ENCODE peak calls at places on chromosomes 13 and 19, in eight cellular contexts. F, O, E, W, C, N, Z and H are unnamed samples.
A peak's percentile ranks its signal among the peaks of the same experiment; 100 is the strongest.

GRCh38 chr13:45950343-45950995 is 98.9 kb upstream of the SIAH3 start:
- DNase-seq in F (no peak), O (no peak), E (no peak), W (no peak), C (no peak), N (no peak), Z (no peak), H (no peak)

GRCh38 chr19:1360818-1361461 is 22.8 kb upstream of the NDUFS7 start:
- DNase-seq in F (no peak), O (peak; percentile 86), E (peak; percentile 81), W (peak; percentile 92), C (no peak), N (no peak), Z (peak; percentile 80), H (peak; percentile 78)

GRCh38 chr13:111958612-111959395 is 108.1 kb upstream of the SOX1 start:
- DNase-seq in F (no peak), O (no peak), E (no peak), W (no peak), C (no peak), N (no peak), Z (no peak), H (no peak)

GRCh38 chr19:489418-490196 is 6.7 kb upstream of the MADCAM1 start:
- DNase-seq in F (no peak), O (no peak), E (peak; percentile 58), W (peak; percentile 85), C (no peak), N (no peak), Z (no peak), H (no peak)

GRCh38 chr19:35715981-35716734 is 1.6 kb upstream of the KMT2B start:
- DNase-seq in F (no peak), O (peak; percentile 83), E (peak; percentile 69), W (peak; percentile 89), C (peak; percentile 67), N (no peak), Z (peak; percentile 71), H (peak; percentile 70)

GRCh38 chr13:25137624-25137892 is 34.5 kb downstream of the AMER2 start:
- DNase-seq in F (no peak), O (no peak), E (no peak), W (no peak), C (no peak), N (no peak), Z (no peak), H (no peak)

GRCh38 chr19:35313614-35314013 is 15.4 kb upstream of the CD22 start:
- DNase-seq in F (no peak), O (no peak), E (peak; percentile 39), W (no peak), C (no peak), N (no peak), Z (no peak), H (no peak)

GRCh38 chr13:43014162-43014561 is 9.2 kb upstream of the DNAJC15 start:
- DNase-seq in F (no peak), O (no peak), E (no peak), W (no peak), C (no peak), N (no peak), Z (no peak), H (no peak)

GRCh38 chr19:33462112-33462726 is 59.4 kb downstream of the PEPD start:
- DNase-seq in F (no peak), O (no peak), E (no peak), W (peak; percentile 66), C (no peak), N (no peak), Z (no peak), H (no peak)

GRCh38 chr13:44333950-44334675 is 39.5 kb upstream of the SERP2 start:
- DNase-seq in F (no peak), O (no peak), E (no peak), W (no peak), C (no peak), N (no peak), Z (no peak), H (no peak)

GRCh38 chr19:45368737-45369340 is 1.5 kb downstream of the ERCC2 start:
- DNase-seq in F (no peak), O (no peak), E (no peak), W (no peak), C (no peak), N (no peak), Z (no peak), H (no peak)

GRCh38 chr19:51195616-51196015 is 29.3 kb upstream of the CD33 start:
- DNase-seq in F (no peak), O (no peak), E (no peak), W (no peak), C (no peak), N (no peak), Z (no peak), H (no peak)
- H3K9me3 ChIP-seq in F (no peaks in the 10 kb centered on the region), O (no peaks in the 10 kb centered on the region), E (no peaks in the 10 kb centered on the region), W (no peaks in the 10 kb centered on the region), C (no peaks in the 10 kb centered on the region), N (no peaks in the 10 kb centered on the region), Z (no peaks in the 10 kb centered on the region), H (no peaks in the 10 kb centered on the region)

DNA sequence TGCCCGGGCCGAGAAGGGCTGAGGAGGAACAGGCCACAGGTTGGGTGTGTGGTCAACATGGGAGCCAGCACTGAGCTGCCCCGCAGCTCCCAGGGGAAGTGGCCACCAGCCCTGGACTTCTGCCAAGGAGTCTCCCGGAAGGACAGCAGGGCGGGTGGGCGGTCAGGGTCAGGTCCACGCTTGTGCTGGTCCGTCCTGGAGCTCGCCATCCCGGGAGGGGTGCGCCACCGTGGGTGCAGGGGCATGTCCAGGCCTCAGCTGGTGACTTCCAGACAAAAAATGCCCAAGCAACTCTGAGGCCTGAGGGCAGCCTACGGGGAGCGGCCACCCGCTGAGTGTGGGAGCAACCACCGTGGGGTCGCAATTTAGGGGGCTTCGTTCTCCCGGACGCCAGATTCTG is 21.4 kb upstream of the SLC15A1 start:
- DNase-seq in F (no peak), O (no peak), E (no peak), W (no peak), C (no peak), N (no peak), Z (no peak), H (no peak)
- H3K27ac ChIP-seq in F (no peak overlapping the region), O (no peak overlapping the region), E (no peak overlapping the region), W (no peak overlapping the region), C (no peak overlapping the region), N (no peak overlapping the region), Z (no peak overlapping the region), H (no peak overlapping the region)

DNA sequence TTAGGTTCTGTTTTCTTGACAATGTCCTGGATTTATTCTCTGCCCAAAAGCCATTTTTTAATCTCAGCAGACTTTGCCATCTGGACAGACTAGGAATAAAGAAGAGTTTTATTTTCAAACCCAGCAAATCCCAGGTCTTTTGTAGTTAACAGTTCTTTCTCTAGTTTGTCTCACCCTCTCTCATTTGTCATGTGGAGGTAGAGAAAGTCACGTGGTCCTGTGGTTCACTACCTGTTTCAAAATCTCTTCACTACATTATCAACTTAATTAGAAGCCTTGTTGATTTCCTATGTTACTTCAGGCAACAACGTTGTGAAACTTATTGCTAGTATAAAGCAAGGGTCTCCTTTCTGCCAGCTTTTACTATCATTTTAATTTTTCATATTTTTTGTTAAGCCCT is 1222.6 kb downstream of the EFNB2 start:
- DNase-seq in F (no peak), O (no peak), E (no peak), W (no peak), C (no peak), N (no peak), Z (no peak), H (no peak)
- H3K9me3 ChIP-seq in F (no peaks in the 10 kb centered on the region), O (no peaks in the 10 kb centered on the region), E (no peaks in the 10 kb centered on the region), W (peaks cover 2% of the 10 kb centered on the region), C (no peaks in the 10 kb centered on the region), N (no peaks in the 10 kb centered on the region), Z (no peaks in the 10 kb centered on the region), H (no peaks in the 10 kb centered on the region)

GRCh38 chr19:48190288-48191284 is 20.1 kb downstream of the ZSWIM9 start:
- DNase-seq in F (no peak), O (peak; percentile 29), E (no peak), W (peak; percentile 51), C (peak; percentile 31), N (peak; percentile 50), Z (no peak), H (no peak)
- H3K27ac ChIP-seq in F (no peak overlapping the region), O (no peak overlapping the region), E (no peak overlapping the region), W (no peak overlapping the region), C (no peak overlapping the region), N (no peak overlapping the region), Z (no peak overlapping the region), H (no peak overlapping the region)

DNA sequence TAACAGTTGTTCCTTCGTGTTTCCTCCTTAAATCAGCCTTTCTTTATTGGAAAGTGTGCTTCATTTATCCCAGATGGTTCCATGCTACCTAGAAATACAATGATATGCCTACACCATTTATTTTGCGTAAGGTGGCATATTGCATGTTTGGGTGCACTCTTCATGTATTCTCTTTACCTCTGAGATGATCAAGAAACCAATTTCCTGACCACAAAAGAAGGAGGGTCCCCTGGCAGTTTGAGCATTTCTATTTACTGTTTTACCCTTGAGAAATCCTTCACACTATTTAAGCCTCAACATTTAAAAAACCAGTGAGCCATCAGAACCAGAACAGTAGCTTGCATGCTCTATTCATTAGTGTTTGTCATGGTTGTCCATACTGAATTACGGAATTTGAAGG is 354.0 kb downstream of the MTUS2 start:
- DNase-seq in F (no peak), O (no peak), E (no peak), W (no peak), C (no peak), N (no peak), Z (no peak), H (no peak)
- H3K9me3 ChIP-seq in F (no peaks in the 10 kb centered on the region), O (no peaks in the 10 kb centered on the region), E (no peaks in the 10 kb centered on the region), W (no peaks in the 10 kb centered on the region), C (no peaks in the 10 kb centered on the region), N (no peaks in the 10 kb centered on the region), Z (no peaks in the 10 kb centered on the region), H (no peaks in the 10 kb centered on the region)

DNA sequence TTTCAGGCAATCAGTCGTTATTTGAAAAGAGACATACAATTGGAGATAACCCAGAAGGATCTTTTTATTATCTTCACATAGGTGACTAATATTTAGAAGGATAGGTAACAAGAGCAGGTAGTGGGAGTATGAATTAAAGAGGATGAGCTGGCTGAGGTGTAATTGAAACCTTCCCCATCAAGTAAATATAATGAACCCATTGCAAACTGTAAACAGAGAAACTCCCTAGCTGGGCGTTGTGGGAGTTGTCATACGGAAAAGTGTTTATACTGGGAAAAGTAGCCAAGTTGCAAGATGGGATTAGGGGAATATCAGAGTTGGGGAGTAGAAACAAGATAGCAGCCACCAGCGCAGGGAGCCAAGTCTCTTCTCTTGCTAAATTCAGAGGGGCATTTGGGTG is 448.4 kb downstream of the COG6 start:
- DNase-seq in F (no peak), O (no peak), E (no peak), W (no peak), C (no peak), N (no peak), Z (no peak), H (no peak)
- H3K27ac ChIP-seq in F (no peak overlapping the region), O (no peak overlapping the region), E (no peak overlapping the region), W (no peak overlapping the region), C (no peak overlapping the region), N (no peak overlapping the region), Z (no peak overlapping the region), H (no peak overlapping the region)

GRCh38 chr13:73367886-73368285 is 309.1 kb downstream of the KLF5 start:
- DNase-seq in F (no peak), O (no peak), E (no peak), W (no peak), C (no peak), N (no peak), Z (no peak), H (no peak)
- H3K9me3 ChIP-seq in F (no peaks in the 10 kb centered on the region), O (no peaks in the 10 kb centered on the region), E (no peaks in the 10 kb centered on the region), W (peaks cover 1% of the 10 kb centered on the region), C (no peaks in the 10 kb centered on the region), N (no peaks in the 10 kb centered on the region), Z (no peaks in the 10 kb centered on the region), H (no peaks in the 10 kb centered on the region)